ENCODE peak calls at places on chromosome 4, in seven cellular contexts. G is mesenchymal stem cell; S is stimulated activated naive CD4-positive, alpha-beta T cell; V is WTC11; D is HEK293T; O is NCI-H1930; J is progenitor cell of endocrine pancreas. N is an unnamed sample.

GRCh38 chr4:72577211-72577610 is 8.2 kb upstream of the ADAMTS3 start:
- DNase-seq in G (no peak), S (no peak), V (no peak), D (no peak), O (no peak), J (no peak), N (no peak)

GRCh38 chr4:71564775-71565174 is 219.1 kb downstream of the GC start:
- DNase-seq in G (no peak), S (no peak), V (no peak), D (no peak), O (no peak), J (no peak), N (no peak)

GRCh38 chr4:41857225-41857624 is 78.0 kb upstream of the TMEM33 start:
- DNase-seq in G (no peak), S (no peak), V (no peak), D (no peak), O (no peak), J (no peak), N (no peak)

GRCh38 chr4:127782025-127782274 is 172 bp upstream of the HSPA4L start:
- DNase-seq in G (no peak), S (no peak), V (peak), D (peak), O (peak), J (no peak), N (no peak)

GRCh38 chr4:182916483-182917181 is 554 bp downstream of the DCTD start:
- DNase-seq in G (peak), S (peak), V (peak), D (peak), O (peak), J (no peak), N (peak)

GRCh38 chr4:114087596-114088230 is 108.3 kb upstream of the ARSJ start:
- DNase-seq in G (peak), S (no peak), V (no peak), D (no peak), O (no peak), J (no peak), N (no peak)

GRCh38 chr4:5974321-5974720 is 43.9 kb downstream of the C4orf50 start:
- DNase-seq in G (no peak), S (no peak), V (no peak), D (no peak), O (no peak), J (no peak), N (no peak)

GRCh38 chr4:186149872-186150271 is 41.5 kb upstream of the CYP4V2 start:
- DNase-seq in G (no peak), S (no peak), V (no peak), D (no peak), O (no peak), J (no peak), N (no peak)

GRCh38 chr4:13097971-13098370 is 386.2 kb downstream of the RAB28 start:
- DNase-seq in G (no peak), S (no peak), V (no peak), D (no peak), O (no peak), J (no peak), N (no peak)

GRCh38 chr4:95190751-95191436 is 357.9 kb downstream of the UNC5C start:
- DNase-seq in G (peak), S (no peak), V (no peak), D (peak), O (no peak), J (no peak), N (peak)

GRCh38 chr4:180500146-180500545 is 1743.1 kb upstream of the TENM3 start:
- DNase-seq in G (no peak), S (no peak), V (no peak), D (no peak), O (no peak), J (no peak), N (no peak)

GRCh38 chr4:129822708-129823504 is 727.0 kb downstream of the C4orf33 start:
- DNase-seq in G (peak), S (no peak), V (no peak), D (peak), O (no peak), J (no peak), N (no peak)

GRCh38 chr4:145195167-145195952 is 15.0 kb upstream of the OTUD4 start:
- DNase-seq in G (no peak), S (no peak), V (no peak), D (no peak), O (no peak), J (no peak), N (no peak)

GRCh38 chr4:47801481-47802002 is 36.3 kb downstream of the CORIN start:
- DNase-seq in G (no peak), S (no peak), V (no peak), D (no peak), O (no peak), J (no peak), N (no peak)

GRCh38 chr4:94561249-94562024 is 109.7 kb downstream of the PDLIM5 start:
- DNase-seq in G (peak), S (no peak), V (no peak), D (no peak), O (no peak), J (no peak), N (no peak)

GRCh38 chr4:5365071-5366008 is 314.1 kb downstream of the STK32B start:
- DNase-seq in G (peak), S (no peak), V (no peak), D (no peak), O (no peak), J (no peak), N (no peak)

GRCh38 chr4:36264205-36264826 is 17.1 kb upstream of the DTHD1 start:
- DNase-seq in G (no peak), S (no peak), V (no peak), D (no peak), O (no peak), J (no peak), N (no peak)

GRCh38 chr4:87849612-87850011 is 16.8 kb downstream of the MEPE start:
- DNase-seq in G (peak), S (no peak), V (no peak), D (no peak), O (no peak), J (no peak), N (no peak)

GRCh38 chr4:52982246-52982950 is 120.3 kb downstream of the RASL11B start:
- DNase-seq in G (peak), S (no peak), V (no peak), D (peak), O (peak), J (no peak), N (peak)

GRCh38 chr4:4837921-4838601 is 21.4 kb upstream of the MSX1 start:
- DNase-seq in G (no peak), S (no peak), V (no peak), D (no peak), O (no peak), J (no peak), N (no peak)

GRCh38 chr4:5870220-5870619 is 22.7 kb downstream of the CRMP1 start:
- DNase-seq in G (no peak), S (no peak), V (no peak), D (no peak), O (no peak), J (no peak), N (no peak)

GRCh38 chr4:87118826-87119225 is 101.6 kb downstream of the KLHL8 start:
- DNase-seq in G (peak), S (no peak), V (no peak), D (no peak), O (no peak), J (no peak), N (no peak)

GRCh38 chr4:109559625-109559982 is 442 bp upstream of the MCUB start:
- DNase-seq in G (no peak), S (no peak), V (peak), D (peak), O (no peak), J (no peak), N (no peak)